ENCODE peak calls at places on chromosomes 6 and 20, in eight cellular contexts. D, L, O, P, S, X, J and I are unnamed samples. For H3K4me1, the result is how much of the 10 kb centered on the place peaks cover.

GRCh38 chr6:166697113-166697512 is 70.1 kb upstream of the RPS6KA2 start:
- DNase-seq in D (no peak), L (no peak), O (no peak), P (no peak), S (no peak), X (no peak), J (no peak), I (no peak)

GRCh38 chr20:63224272-63225081 is 8.5 kb upstream of the YTHDF1 start:
- DNase-seq in D (peak), L (no peak), O (peak), P (peak), S (no peak), X (no peak), J (peak), I (no peak)

GRCh38 chr6:138757131-138757530 is 16.4 kb upstream of the CCDC28A start:
- DNase-seq in D (no peak), L (no peak), O (no peak), P (no peak), S (no peak), X (no peak), J (no peak), I (no peak)

GRCh38 chr6:162726997-162727346 is 594 bp downstream of the PRKN start:
- DNase-seq in D (no peak), L (no peak), O (no peak), P (no peak), S (no peak), X (no peak), J (no peak), I (no peak)

GRCh38 chr6:42498473-42499128 is 46.9 kb upstream of the TRERF1 start:
- DNase-seq in D (no peak), L (no peak), O (no peak), P (peak), S (no peak), X (peak), J (no peak), I (no peak)

GRCh38 chr20:35697696-35698297 is 1.4 kb downstream of the NFS1 start:
- DNase-seq in D (no peak), L (no peak), O (no peak), P (peak), S (no peak), X (no peak), J (no peak), I (no peak)

GRCh38 chr6:42043787-42044475 is 6.4 kb upstream of the TAF8 start:
- DNase-seq in D (peak), L (peak), O (peak), P (peak), S (peak), X (peak), J (peak), I (peak)

GRCh38 chr20:63627700-63628245 is 872 bp upstream of the GMEB2 start:
- DNase-seq in D (no peak), L (no peak), O (peak), P (no peak), S (no peak), X (no peak), J (no peak), I (no peak)

GRCh38 chr6:164478426-164478825 is 831.0 kb downstream of the C6orf118 start:
- DNase-seq in D (no peak), L (no peak), O (no peak), P (no peak), S (no peak), X (peak), J (no peak), I (no peak)
- TF ChIP-seq REST in D (no peak), L (no peak), O (no peak), P (no peak), S (no peak), X (no peak), J (no peak), I (no peak)

DNA sequence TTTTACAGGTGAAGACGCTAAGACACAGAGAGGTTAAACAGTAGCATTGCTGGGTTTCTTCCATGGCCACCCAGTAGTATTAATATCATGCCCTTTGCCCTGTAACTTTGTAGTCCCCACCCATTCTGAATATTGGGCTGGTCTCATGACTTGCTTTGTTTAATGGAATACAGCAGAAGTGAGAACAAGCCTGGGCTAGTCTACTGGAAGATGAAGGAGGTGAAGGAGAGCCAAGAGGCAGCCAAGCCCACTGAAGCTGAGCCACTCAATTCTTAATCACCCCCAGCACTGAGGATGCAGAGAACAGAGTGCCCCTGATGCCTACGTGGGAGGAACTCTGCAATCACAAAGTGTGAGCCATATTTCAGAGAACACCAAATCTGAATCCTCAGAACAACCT is 270.2 kb upstream of the PRND start:
- DNase-seq in D (no peak), L (no peak), O (no peak), P (no peak), S (no peak), X (no peak), J (no peak), I (no peak)
- H3K27ac ChIP-seq in D (no peak), L (no peak), O (no peak), P (no peak), S (no peak), X (no peak), J (no peak), I (no peak)

GRCh38 chr6:39886871-39887270 is 47.4 kb downstream of the MOCS1 start:
- DNase-seq in D (no peak), L (no peak), O (no peak), P (no peak), S (no peak), X (no peak), J (no peak), I (no peak)

GRCh38 chr6:39889229-39889628 is 45.0 kb downstream of the MOCS1 start:
- DNase-seq in D (no peak), L (no peak), O (no peak), P (no peak), S (no peak), X (no peak), J (no peak), I (no peak)

GRCh38 chr6:39885691-39886090 is 48.6 kb downstream of the MOCS1 start:
- DNase-seq in D (no peak), L (no peak), O (no peak), P (peak), S (no peak), X (no peak), J (no peak), I (no peak)

GRCh38 chr6:39884696-39885095 is 49.6 kb downstream of the MOCS1 start:
- DNase-seq in D (no peak), L (no peak), O (no peak), P (no peak), S (no peak), X (no peak), J (no peak), I (no peak)

DNA sequence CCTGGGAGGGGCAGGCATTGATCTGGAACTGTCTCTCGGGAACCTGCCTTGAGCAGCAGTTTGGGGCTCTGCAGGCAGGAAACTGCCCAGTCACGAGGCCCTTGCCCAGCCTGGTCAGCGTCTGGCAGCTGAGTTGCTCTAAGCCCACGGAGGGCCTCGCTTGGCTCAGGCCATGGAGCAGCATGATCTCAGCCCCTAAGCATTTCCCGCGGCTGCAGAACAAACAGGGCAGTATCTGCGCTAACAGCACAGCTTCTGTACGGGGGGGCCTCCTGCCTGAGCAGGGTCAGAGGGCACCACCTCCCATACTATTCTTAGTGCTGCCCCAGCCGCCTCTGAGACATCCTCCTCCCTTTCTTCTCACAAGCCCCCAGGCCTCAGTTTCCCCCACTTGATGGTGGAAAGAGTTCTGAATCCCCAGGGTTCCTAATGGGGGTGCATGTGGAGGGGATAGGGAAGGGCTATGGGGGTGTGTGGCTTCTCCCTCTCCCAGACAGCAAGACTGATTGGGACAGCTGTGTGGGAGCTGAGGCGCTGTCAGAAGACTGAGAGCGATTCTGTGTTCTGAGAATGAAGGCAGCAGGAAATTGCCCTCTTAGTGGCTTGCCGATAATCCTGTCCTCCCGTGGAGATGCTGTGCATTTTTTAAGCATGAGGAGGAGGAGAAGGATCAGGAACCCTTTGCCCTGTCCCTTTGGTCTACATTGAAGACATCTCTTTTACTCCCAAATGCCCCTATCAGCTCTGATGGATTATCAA is 46.4 kb downstream of the MOCS1 start:
- DNase-seq in D (peak), L (no peak), O (no peak), P (peak), S (no peak), X (no peak), J (no peak), I (no peak)
- H3K4me1 ChIP-seq in D (under half), L (under half), O (under half), P (under half), S (under half), X (under half), J (under half), I (under half)

GRCh38 chr6:100261486-100261885 is 203.2 kb downstream of the SIM1 start:
- DNase-seq in D (no peak), L (no peak), O (no peak), P (no peak), S (no peak), X (no peak), J (no peak), I (no peak)
- TF ChIP-seq REST in D (no peak), L (no peak), O (no peak), P (no peak), S (no peak), X (no peak), J (no peak), I (no peak)

GRCh38 chr6:3022765-3023662 is 23.3 kb downstream of the NQO2 start:
- DNase-seq in D (peak), L (no peak), O (no peak), P (no peak), S (no peak), X (peak), J (no peak), I (no peak)
- H3K27ac ChIP-seq in D (peak), L (peak), O (peak), P (no peak), S (peak), X (peak), J (no peak), I (peak)

GRCh38 chr6:30684386-30685156 is 1.9 kb downstream of the PPP1R18 start:
- DNase-seq in D (no peak), L (no peak), O (peak), P (no peak), S (no peak), X (no peak), J (peak), I (no peak)
- H3K4me1 ChIP-seq in D (half or more), L (under half), O (half or more), P (half or more), S (under half), X (under half), J (under half), I (under half)

DNA sequence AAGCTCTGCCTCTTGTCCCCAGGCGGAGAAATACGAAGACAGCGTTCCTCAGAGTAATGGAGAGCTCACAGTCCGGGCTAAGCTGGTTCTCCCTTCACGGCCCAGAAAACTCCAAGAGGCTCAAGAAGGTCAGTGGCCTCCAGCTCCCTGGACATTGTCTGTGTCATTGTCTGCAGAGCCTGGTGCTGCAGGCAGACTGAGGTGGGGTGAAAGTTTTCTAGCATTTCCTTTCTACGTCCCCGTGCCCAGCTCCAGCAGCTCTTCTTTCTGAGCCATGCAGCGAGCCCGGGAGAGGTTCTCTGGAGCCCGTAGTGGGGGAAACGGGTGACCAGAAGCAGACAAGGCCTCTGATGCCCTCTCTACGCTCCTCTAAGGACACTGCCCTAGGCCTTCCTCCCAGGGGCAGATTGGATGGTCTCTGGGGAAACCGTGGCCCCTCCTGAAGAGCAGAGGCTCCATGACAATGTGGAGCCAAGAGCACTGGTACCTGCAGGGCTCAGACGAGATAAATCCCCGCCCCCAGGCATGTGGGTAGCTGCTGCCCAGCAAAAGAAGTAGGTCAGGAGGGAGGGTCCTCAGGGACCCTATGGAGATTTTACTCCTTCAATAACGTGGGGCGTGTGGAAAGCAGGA is 58.4 kb downstream of the EZR start:
- DNase-seq in D (no peak), L (no peak), O (no peak), P (no peak), S (no peak), X (no peak), J (no peak), I (no peak)
- TF ChIP-seq REST in D (no peak), L (no peak), O (no peak), P (no peak), S (no peak), X (no peak), J (no peak), I (no peak)

DNA sequence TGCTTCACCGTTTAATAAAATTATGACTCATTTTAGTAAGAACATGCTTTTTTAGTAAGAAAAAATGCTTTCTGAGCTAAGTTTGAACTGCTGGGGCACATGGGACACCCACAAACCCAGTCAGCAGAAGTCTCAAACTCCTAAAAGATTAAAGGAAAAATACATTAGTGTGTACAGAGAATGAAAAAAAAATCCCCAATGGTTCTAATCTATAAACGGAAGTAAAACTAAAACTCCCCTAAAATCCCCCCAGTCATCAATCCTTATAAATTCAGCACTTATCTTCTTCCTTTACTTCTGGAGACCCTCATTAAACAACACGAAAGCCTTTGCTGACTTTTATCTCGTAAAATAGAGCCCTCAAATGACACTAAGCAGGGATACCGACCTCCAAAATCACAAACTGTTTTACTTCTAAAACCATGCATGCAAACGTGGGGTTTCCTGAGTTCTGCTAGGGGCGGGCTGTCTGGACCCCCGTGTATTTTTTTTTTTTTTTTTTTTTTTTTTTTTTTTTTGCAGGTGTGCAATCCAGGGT is 1.1 kb upstream of the MYB start:
- DNase-seq in D (no peak), L (no peak), O (no peak), P (no peak), S (no peak), X (no peak), J (no peak), I (no peak)
- H3K27ac ChIP-seq in D (no peak), L (no peak), O (peak), P (no peak), S (peak), X (no peak), J (no peak), I (no peak)

GRCh38 chr6:33776186-33776585 is 12.7 kb downstream of the LEMD2 start:
- DNase-seq in D (no peak), L (no peak), O (no peak), P (no peak), S (no peak), X (no peak), J (no peak), I (no peak)
- H3K4me1 ChIP-seq in D (under half), L (under half), O (under half), P (under half), S (under half), X (under half), J (under half), I (under half)

GRCh38 chr6:33206864-33207568 is 1.3 kb upstream of the RING1 start:
- DNase-seq in D (no peak), L (no peak), O (no peak), P (no peak), S (no peak), X (peak), J (peak), I (no peak)

GRCh38 chr6:33208089-33208967 is at the start of gene RING1:
- DNase-seq in D (peak), L (no peak), O (peak), P (peak), S (no peak), X (peak), J (peak), I (no peak)

GRCh38 chr6:33206027-33206863 is 1.8 kb downstream of the HSD17B8 start:
- DNase-seq in D (no peak), L (no peak), O (no peak), P (no peak), S (no peak), X (no peak), J (peak), I (no peak)

GRCh38 chr6:33209856-33210255 is 1.6 kb downstream of the RING1 start:
- DNase-seq in D (no peak), L (no peak), O (peak), P (no peak), S (no peak), X (no peak), J (no peak), I (no peak)

GRCh38 chr6:33207569-33208088 is 671 bp upstream of the RING1 start:
- DNase-seq in D (peak), L (no peak), O (peak), P (no peak), S (no peak), X (peak), J (peak), I (no peak)
- TF ChIP-seq REST in D (no peak), L (no peak), O (no peak), P (no peak), S (no peak), X (no peak), J (peak), I (no peak)